ENCODE peak calls at places on chromosomes 16 and 17, in nine cellular contexts. J is pulmonary artery endothelial cell; Q is ELF-1; I is GM04503; G is K562; U is activated CD4-positive, CD25-positive, alpha-beta regulatory T cell; M is activated CD8-positive, alpha-beta memory T cell treated with anti-CD3 and anti-CD28 coated beads for 1 hour; W is HCEC 1CT; B is HEK293T. S is an unnamed sample.

GRCh38 chr17:72399608-72400487 is 279.0 kb downstream of the SOX9 start:
- DNase-seq in J (no peak), Q (no peak), I (no peak), G (no peak), U (no peak), M (no peak), W (no peak), B (no peak), S (peak)

GRCh38 chr17:31416503-31416923 is 25.0 kb downstream of the RAB11FIP4 start:
- DNase-seq in J (no peak), Q (peak), I (no peak), G (no peak), U (no peak), M (no peak), W (no peak), B (no peak), S (peak)

GRCh38 chr16:17414421-17414820 is 56.3 kb downstream of the XYLT1 start:
- DNase-seq in J (no peak), Q (no peak), I (no peak), G (no peak), U (no peak), M (no peak), W (no peak), B (no peak), S (no peak)

GRCh38 chr16:54694651-54695050 is 236.0 kb upstream of the IRX5 start:
- DNase-seq in J (no peak), Q (no peak), I (no peak), G (no peak), U (no peak), M (no peak), W (no peak), B (no peak), S (no peak)

GRCh38 chr17:71500761-71501555 is 619.9 kb upstream of the SOX9 start:
- DNase-seq in J (no peak), Q (no peak), I (no peak), G (no peak), U (no peak), M (no peak), W (peak), B (no peak), S (no peak)

GRCh38 chr16:66480265-66481080 is 53.4 kb downstream of the BEAN1 start:
- DNase-seq in J (no peak), Q (no peak), I (no peak), G (no peak), U (no peak), M (no peak), W (no peak), B (no peak), S (no peak)

GRCh38 chr17:79633154-79633553 is 22.3 kb upstream of the RBFOX3 start:
- DNase-seq in J (no peak), Q (no peak), I (no peak), G (no peak), U (no peak), M (no peak), W (no peak), B (peak), S (no peak)

GRCh38 chr17:14604920-14605599 is 304.2 kb downstream of the HS3ST3B1 start:
- DNase-seq in J (no peak), Q (no peak), I (no peak), G (no peak), U (no peak), M (no peak), W (no peak), B (no peak), S (no peak)

GRCh38 chr17:57939797-57940196 is 15.4 kb downstream of the CUEDC1 start:
- DNase-seq in J (no peak), Q (no peak), I (no peak), G (peak), U (peak), M (no peak), W (no peak), B (no peak), S (no peak)

GRCh38 chr17:82979718-82980117 is 99.7 kb upstream of the METRNL start:
- DNase-seq in J (no peak), Q (no peak), I (no peak), G (no peak), U (no peak), M (no peak), W (no peak), B (no peak), S (no peak)

GRCh38 chr17:7258731-7259554 is 3.3 kb downstream of the CLDN7 start:
- DNase-seq in J (no peak), Q (no peak), I (no peak), G (no peak), U (no peak), M (no peak), W (peak), B (no peak), S (peak)

GRCh38 chr16:66486199-66486772 is 59.2 kb downstream of the BEAN1 start:
- DNase-seq in J (no peak), Q (no peak), I (no peak), G (no peak), U (no peak), M (no peak), W (no peak), B (no peak), S (no peak)

GRCh38 chr16:59964232-59964924 is 1230.3 kb upstream of the GOT2 start:
- DNase-seq in J (no peak), Q (no peak), I (no peak), G (no peak), U (no peak), M (no peak), W (no peak), B (no peak), S (no peak)

GRCh38 chr17:17181666-17182600 is 24.2 kb downstream of the PLD6 start:
- DNase-seq in J (no peak), Q (no peak), I (no peak), G (no peak), U (no peak), M (no peak), W (no peak), B (no peak), S (no peak)

GRCh38 chr17:51119415-51120356 is 982 bp downstream of the SPAG9 start:
- DNase-seq in J (no peak), Q (peak), I (no peak), G (peak), U (no peak), M (peak), W (peak), B (peak), S (no peak)

GRCh38 chr17:8056232-8056975 is 17.5 kb downstream of the ALOX15B start:
- DNase-seq in J (peak), Q (peak), I (no peak), G (no peak), U (no peak), M (no peak), W (peak), B (no peak), S (peak)

GRCh38 chr17:40180694-40181093 is 3.4 kb downstream of the RAPGEFL1 start:
- DNase-seq in J (no peak), Q (no peak), I (no peak), G (no peak), U (no peak), M (no peak), W (no peak), B (no peak), S (no peak)

GRCh38 chr17:76537288-76537577 is 276 bp downstream of the CYGB start:
- DNase-seq in J (no peak), Q (no peak), I (no peak), G (no peak), U (no peak), M (no peak), W (peak), B (no peak), S (no peak)

GRCh38 chr16:84239186-84239790 is 524 bp downstream of the KCNG4 start:
- DNase-seq in J (no peak), Q (no peak), I (no peak), G (no peak), U (no peak), M (no peak), W (no peak), B (no peak), S (no peak)

GRCh38 chr16:81401035-81401950 is 43.3 kb upstream of the CMIP start:
- DNase-seq in J (peak), Q (peak), I (no peak), G (peak), U (no peak), M (no peak), W (peak), B (no peak), S (no peak)

GRCh38 chr17:49996495-49997255 is 1.7 kb upstream of the DLX3 start:
- DNase-seq in J (no peak), Q (peak), I (no peak), G (peak), U (peak), M (peak), W (no peak), B (peak), S (peak)

GRCh38 chr16:78142784-78143183 is 43.3 kb downstream of the WWOX start:
- DNase-seq in J (peak), Q (no peak), I (no peak), G (no peak), U (no peak), M (no peak), W (no peak), B (no peak), S (no peak)

GRCh38 chr16:89711601-89712475 is 8.9 kb downstream of the VPS9D1 start:
- DNase-seq in J (no peak), Q (peak), I (no peak), G (peak), U (peak), M (peak), W (peak), B (peak), S (no peak)

GRCh38 chr17:42750730-42751356 is 6.0 kb upstream of the EZH1 start:
- DNase-seq in J (no peak), Q (no peak), I (no peak), G (peak), U (no peak), M (no peak), W (no peak), B (no peak), S (no peak)

GRCh38 chr17:1504866-1505265 is 11.5 kb downstream of the INPP5K start:
- DNase-seq in J (no peak), Q (no peak), I (no peak), G (no peak), U (no peak), M (no peak), W (no peak), B (no peak), S (no peak)

GRCh38 chr17:48970224-48970623 is 1.8 kb upstream of the GIP start:
- DNase-seq in J (no peak), Q (peak), I (no peak), G (peak), U (no peak), M (no peak), W (no peak), B (peak), S (no peak)

GRCh38 chr17:49746791-49747490 is 17.0 kb downstream of the FAM117A start:
- DNase-seq in J (no peak), Q (no peak), I (no peak), G (no peak), U (peak), M (no peak), W (no peak), B (no peak), S (no peak)

GRCh38 chr16:85167589-85168537 is 55.6 kb upstream of the CIBAR2 start:
- DNase-seq in J (no peak), Q (peak), I (no peak), G (no peak), U (no peak), M (no peak), W (no peak), B (no peak), S (peak)

GRCh38 chr16:23324727-23325126 is 22.6 kb downstream of the SCNN1B start:
- DNase-seq in J (no peak), Q (no peak), I (no peak), G (no peak), U (no peak), M (no peak), W (no peak), B (no peak), S (no peak)

GRCh38 chr17:35896011-35896587 is 15.9 kb upstream of the CCL5 start:
- DNase-seq in J (no peak), Q (no peak), I (no peak), G (no peak), U (no peak), M (no peak), W (no peak), B (no peak), S (no peak)

GRCh38 chr17:59825533-59826316 is 67.0 kb downstream of the TUBD1 start:
- DNase-seq in J (no peak), Q (no peak), I (no peak), G (no peak), U (no peak), M (no peak), W (peak), B (no peak), S (no peak)

GRCh38 chr17:44828919-44829557 is 1.0 kb downstream of the GJC1 start:
- DNase-seq in J (no peak), Q (no peak), I (no peak), G (no peak), U (no peak), M (no peak), W (peak), B (no peak), S (no peak)

GRCh38 chr17:27473748-27474609 is 17.7 kb downstream of the KSR1 start:
- DNase-seq in J (peak), Q (no peak), I (no peak), G (peak), U (no peak), M (peak), W (no peak), B (no peak), S (no peak)

GRCh38 chr17:51372345-51373004 is 112.1 kb downstream of the UTP18 start:
- DNase-seq in J (peak), Q (peak), I (peak), G (peak), U (no peak), M (no peak), W (peak), B (peak), S (peak)

S was measured in HuH-7.5.